ENCODE peak calls at places on chromosomes 11 and 22, in nine cellular contexts. One of them, this sample, is unnamed.

GRCh38 chr11:66432597-66432996 is 6.1 kb downstream of the MRPL11 start:
- DNase-seq in bronchial epithelial cell: no peak
- DNase-seq in AG08396: no peak
- DNase-seq in RWPE1: no peak
- DNase-seq in anterior cingulate cortex: no peak
- DNase-seq in breast epithelium: no peak
- DNase-seq in kidney: no peak
- DNase-seq in GM20000: no peak
- DNase-seq in HT1080: no peak
- DNase-seq in this sample: no peak

GRCh38 chr11:65479184-65480145 is 19.4 kb upstream of the MALAT1 start:
- DNase-seq in bronchial epithelial cell: no peak
- DNase-seq in AG08396: peak; percentile 62
- DNase-seq in RWPE1: no peak
- DNase-seq in anterior cingulate cortex: no peak
- DNase-seq in breast epithelium: no peak
- DNase-seq in kidney: peak; percentile 76
- DNase-seq in GM20000: no peak
- DNase-seq in HT1080: peak; percentile 65
- DNase-seq in this sample: peak; percentile 94

GRCh38 chr11:82767123-82767522 is 33.5 kb upstream of the FAM181B start:
- DNase-seq in bronchial epithelial cell: no peak
- DNase-seq in AG08396: no peak
- DNase-seq in RWPE1: no peak
- DNase-seq in anterior cingulate cortex: no peak
- DNase-seq in breast epithelium: no peak
- DNase-seq in kidney: no peak
- DNase-seq in GM20000: no peak
- DNase-seq in HT1080: no peak
- DNase-seq in this sample: no peak

GRCh38 chr11:79438631-79439429 is 2.0 kb downstream of the TENM4 start:
- DNase-seq in bronchial epithelial cell: no peak
- DNase-seq in AG08396: peak; percentile 53
- DNase-seq in RWPE1: peak; percentile 60
- DNase-seq in anterior cingulate cortex: no peak
- DNase-seq in breast epithelium: no peak
- DNase-seq in kidney: no peak
- DNase-seq in GM20000: peak; percentile 58
- DNase-seq in HT1080: peak; percentile 48
- DNase-seq in this sample: no peak

GRCh38 chr11:72989727-72990126 is 152.4 kb downstream of the FCHSD2 start:
- DNase-seq in bronchial epithelial cell: no peak
- DNase-seq in AG08396: peak; percentile 19
- DNase-seq in RWPE1: no peak
- DNase-seq in anterior cingulate cortex: no peak
- DNase-seq in breast epithelium: no peak
- DNase-seq in kidney: no peak
- DNase-seq in GM20000: no peak
- DNase-seq in HT1080: no peak
- DNase-seq in this sample: peak; percentile 30

GRCh38 chr11:561148-562003 is 606 bp downstream of the RASSF7 start:
- DNase-seq in bronchial epithelial cell: peak; percentile 57
- DNase-seq in AG08396: peak; percentile 56
- DNase-seq in RWPE1: peak; percentile 69
- DNase-seq in anterior cingulate cortex: no peak
- DNase-seq in breast epithelium: no peak
- DNase-seq in kidney: peak; percentile 95
- DNase-seq in GM20000: peak; percentile 42
- DNase-seq in HT1080: peak; percentile 41
- DNase-seq in this sample: peak; percentile 88

GRCh38 chr11:119356349-119357031 is 10.0 kb upstream of the MFRP start:
- DNase-seq in bronchial epithelial cell: no peak
- DNase-seq in AG08396: peak; percentile 92
- DNase-seq in RWPE1: no peak
- DNase-seq in anterior cingulate cortex: peak; percentile 61
- DNase-seq in breast epithelium: peak; percentile 75
- DNase-seq in kidney: peak; percentile 95
- DNase-seq in GM20000: peak; percentile 92
- DNase-seq in HT1080: no peak
- DNase-seq in this sample: no peak

GRCh38 chr11:102414559-102414958 is 38.0 kb downstream of the TMEM123 start:
- DNase-seq in bronchial epithelial cell: no peak
- DNase-seq in AG08396: no peak
- DNase-seq in RWPE1: no peak
- DNase-seq in anterior cingulate cortex: no peak
- DNase-seq in breast epithelium: no peak
- DNase-seq in kidney: no peak
- DNase-seq in GM20000: no peak
- DNase-seq in HT1080: no peak
- DNase-seq in this sample: no peak

GRCh38 chr11:83895516-83895915 is 609.3 kb upstream of the CCDC90B start:
- DNase-seq in bronchial epithelial cell: no peak
- DNase-seq in AG08396: no peak
- DNase-seq in RWPE1: no peak
- DNase-seq in anterior cingulate cortex: no peak
- DNase-seq in breast epithelium: no peak
- DNase-seq in kidney: no peak
- DNase-seq in GM20000: no peak
- DNase-seq in HT1080: no peak
- DNase-seq in this sample: peak; percentile 45

GRCh38 chr11:112453601-112454577 is 193.2 kb upstream of the PLET1 start:
- DNase-seq in bronchial epithelial cell: peak; percentile 45
- DNase-seq in AG08396: peak; percentile 50
- DNase-seq in RWPE1: peak; percentile 55
- DNase-seq in anterior cingulate cortex: no peak
- DNase-seq in breast epithelium: no peak
- DNase-seq in kidney: no peak
- DNase-seq in GM20000: peak; percentile 42
- DNase-seq in HT1080: peak; percentile 25
- DNase-seq in this sample: peak; percentile 50

GRCh38 chr11:102225689-102226562 is 91.4 kb upstream of the BIRC3 start:
- DNase-seq in bronchial epithelial cell: peak; percentile 89
- DNase-seq in AG08396: peak; percentile 67
- DNase-seq in RWPE1: no peak
- DNase-seq in anterior cingulate cortex: no peak
- DNase-seq in breast epithelium: no peak
- DNase-seq in kidney: no peak
- DNase-seq in GM20000: no peak
- DNase-seq in HT1080: peak; percentile 97
- DNase-seq in this sample: peak; percentile 94

GRCh38 chr11:131737357-131737756 is 366.9 kb downstream of the NTM start:
- DNase-seq in bronchial epithelial cell: no peak
- DNase-seq in AG08396: no peak
- DNase-seq in RWPE1: no peak
- DNase-seq in anterior cingulate cortex: no peak
- DNase-seq in breast epithelium: no peak
- DNase-seq in kidney: no peak
- DNase-seq in GM20000: no peak
- DNase-seq in HT1080: peak; percentile 23
- DNase-seq in this sample: no peak

GRCh38 chr11:102473543-102473942 is 21.0 kb upstream of the TMEM123 start:
- DNase-seq in bronchial epithelial cell: no peak
- DNase-seq in AG08396: no peak
- DNase-seq in RWPE1: no peak
- DNase-seq in anterior cingulate cortex: no peak
- DNase-seq in breast epithelium: no peak
- DNase-seq in kidney: no peak
- DNase-seq in GM20000: no peak
- DNase-seq in HT1080: no peak
- DNase-seq in this sample: no peak

GRCh38 chr11:3218483-3219280 is at the start of gene MRGPRG:
- DNase-seq in bronchial epithelial cell: no peak
- DNase-seq in AG08396: no peak
- DNase-seq in RWPE1: no peak
- DNase-seq in anterior cingulate cortex: no peak
- DNase-seq in breast epithelium: no peak
- DNase-seq in kidney: peak; percentile 58
- DNase-seq in GM20000: no peak
- DNase-seq in HT1080: no peak
- DNase-seq in this sample: no peak

GRCh38 chr11:128198206-128198605 is 389.2 kb downstream of the ETS1 start:
- DNase-seq in bronchial epithelial cell: no peak
- DNase-seq in AG08396: no peak
- DNase-seq in RWPE1: no peak
- DNase-seq in anterior cingulate cortex: no peak
- DNase-seq in breast epithelium: no peak
- DNase-seq in kidney: no peak
- DNase-seq in GM20000: no peak
- DNase-seq in HT1080: no peak
- DNase-seq in this sample: no peak

GRCh38 chr22:20628081-20628939 is 120.9 kb downstream of the MED15 start:
- DNase-seq in bronchial epithelial cell: no peak
- DNase-seq in AG08396: no peak
- DNase-seq in RWPE1: no peak
- DNase-seq in anterior cingulate cortex: no peak
- DNase-seq in breast epithelium: no peak
- DNase-seq in kidney: peak; percentile 12
- DNase-seq in GM20000: no peak
- DNase-seq in HT1080: no peak
- DNase-seq in this sample: no peak

GRCh38 chr11:34364102-34364501 is 6.3 kb upstream of the ABTB2 start:
- DNase-seq in bronchial epithelial cell: no peak
- DNase-seq in AG08396: no peak
- DNase-seq in RWPE1: no peak
- DNase-seq in anterior cingulate cortex: no peak
- DNase-seq in breast epithelium: no peak
- DNase-seq in kidney: no peak
- DNase-seq in GM20000: no peak
- DNase-seq in HT1080: peak; percentile 47
- DNase-seq in this sample: peak; percentile 98

GRCh38 chr11:1121343-1122331 is 36.1 kb upstream of the MUC5AC start:
- DNase-seq in bronchial epithelial cell: no peak
- DNase-seq in AG08396: no peak
- DNase-seq in RWPE1: no peak
- DNase-seq in anterior cingulate cortex: no peak
- DNase-seq in breast epithelium: no peak
- DNase-seq in kidney: peak; percentile 69
- DNase-seq in GM20000: peak; percentile 30
- DNase-seq in HT1080: no peak
- DNase-seq in this sample: no peak

GRCh38 chr22:20552913-20553401 is 45.5 kb downstream of the MED15 start:
- DNase-seq in bronchial epithelial cell: no peak
- DNase-seq in AG08396: peak; percentile 77
- DNase-seq in RWPE1: no peak
- DNase-seq in anterior cingulate cortex: no peak
- DNase-seq in breast epithelium: no peak
- DNase-seq in kidney: no peak
- DNase-seq in GM20000: no peak
- DNase-seq in HT1080: no peak
- DNase-seq in this sample: peak; percentile 82

GRCh38 chr11:78048561-78048960 is 15.1 kb upstream of the THRSP start:
- DNase-seq in bronchial epithelial cell: no peak
- DNase-seq in AG08396: no peak
- DNase-seq in RWPE1: no peak
- DNase-seq in anterior cingulate cortex: no peak
- DNase-seq in breast epithelium: no peak
- DNase-seq in kidney: no peak
- DNase-seq in GM20000: no peak
- DNase-seq in HT1080: no peak
- DNase-seq in this sample: no peak

GRCh38 chr22:46054091-46054877 is 77.3 kb upstream of the WNT7B start:
- DNase-seq in bronchial epithelial cell: no peak
- DNase-seq in AG08396: peak; percentile 88
- DNase-seq in RWPE1: peak; percentile 81
- DNase-seq in anterior cingulate cortex: peak; percentile 75
- DNase-seq in breast epithelium: peak; percentile 66
- DNase-seq in kidney: peak; percentile 92
- DNase-seq in GM20000: peak; percentile 66
- DNase-seq in HT1080: peak; percentile 71
- DNase-seq in this sample: no peak

GRCh38 chr11:9528141-9528511 is 45.3 kb upstream of the WEE1 start:
- DNase-seq in bronchial epithelial cell: no peak
- DNase-seq in AG08396: no peak
- DNase-seq in RWPE1: no peak
- DNase-seq in anterior cingulate cortex: no peak
- DNase-seq in breast epithelium: no peak
- DNase-seq in kidney: no peak
- DNase-seq in GM20000: no peak
- DNase-seq in HT1080: no peak
- DNase-seq in this sample: no peak

GRCh38 chr11:124863137-124863825 is 2.0 kb upstream of the ROBO3 start:
- DNase-seq in bronchial epithelial cell: no peak
- DNase-seq in AG08396: peak; percentile 77
- DNase-seq in RWPE1: no peak
- DNase-seq in anterior cingulate cortex: peak; percentile 19
- DNase-seq in breast epithelium: no peak
- DNase-seq in kidney: peak; percentile 82
- DNase-seq in GM20000: no peak
- DNase-seq in HT1080: peak; percentile 25
- DNase-seq in this sample: peak; percentile 20

GRCh38 chr11:13316528-13316961 is 39.0 kb downstream of the BMAL1 start:
- DNase-seq in bronchial epithelial cell: peak; percentile 49
- DNase-seq in AG08396: peak; percentile 63
- DNase-seq in RWPE1: peak; percentile 36
- DNase-seq in anterior cingulate cortex: no peak
- DNase-seq in breast epithelium: no peak
- DNase-seq in kidney: no peak
- DNase-seq in GM20000: no peak
- DNase-seq in HT1080: peak; percentile 73
- DNase-seq in this sample: peak; percentile 81

GRCh38 chr11:81007046-81007445 is 1566.2 kb upstream of the TENM4 start:
- DNase-seq in bronchial epithelial cell: peak; percentile 56
- DNase-seq in AG08396: peak; percentile 1
- DNase-seq in RWPE1: peak; percentile 13
- DNase-seq in anterior cingulate cortex: no peak
- DNase-seq in breast epithelium: no peak
- DNase-seq in kidney: no peak
- DNase-seq in GM20000: peak; percentile 9
- DNase-seq in HT1080: peak; percentile 3
- DNase-seq in this sample: peak; percentile 55

GRCh38 chr11:128311742-128312719 is 275.3 kb downstream of the ETS1 start:
- DNase-seq in bronchial epithelial cell: no peak
- DNase-seq in AG08396: no peak
- DNase-seq in RWPE1: no peak
- DNase-seq in anterior cingulate cortex: no peak
- DNase-seq in breast epithelium: no peak
- DNase-seq in kidney: no peak
- DNase-seq in GM20000: peak; percentile 49
- DNase-seq in HT1080: no peak
- DNase-seq in this sample: no peak

GRCh38 chr11:795638-796564 is 2.2 kb downstream of the SLC25A22 start:
- DNase-seq in bronchial epithelial cell: peak; percentile 68
- DNase-seq in AG08396: peak; percentile 94
- DNase-seq in RWPE1: peak; percentile 83
- DNase-seq in anterior cingulate cortex: peak; percentile 60
- DNase-seq in breast epithelium: peak; percentile 61
- DNase-seq in kidney: peak; percentile 93
- DNase-seq in GM20000: peak; percentile 96
- DNase-seq in HT1080: peak; percentile 95
- DNase-seq in this sample: peak; percentile 46

GRCh38 chr22:43479311-43479710 is 67.5 kb downstream of the MPPED1 start:
- DNase-seq in bronchial epithelial cell: no peak
- DNase-seq in AG08396: no peak
- DNase-seq in RWPE1: no peak
- DNase-seq in anterior cingulate cortex: no peak
- DNase-seq in breast epithelium: no peak
- DNase-seq in kidney: peak; percentile 48
- DNase-seq in GM20000: no peak
- DNase-seq in HT1080: no peak
- DNase-seq in this sample: no peak

GRCh38 chr11:45662096-45662664 is 3.2 kb downstream of the CHST1 start:
- DNase-seq in bronchial epithelial cell: no peak
- DNase-seq in AG08396: no peak
- DNase-seq in RWPE1: no peak
- DNase-seq in anterior cingulate cortex: no peak
- DNase-seq in breast epithelium: no peak
- DNase-seq in kidney: peak; percentile 39
- DNase-seq in GM20000: no peak
- DNase-seq in HT1080: no peak
- DNase-seq in this sample: no peak

GRCh38 chr11:70942593-70942992 is 309.8 kb downstream of the SHANK2 start:
- DNase-seq in bronchial epithelial cell: no peak
- DNase-seq in AG08396: no peak
- DNase-seq in RWPE1: no peak
- DNase-seq in anterior cingulate cortex: no peak
- DNase-seq in breast epithelium: no peak
- DNase-seq in kidney: no peak
- DNase-seq in GM20000: no peak
- DNase-seq in HT1080: no peak
- DNase-seq in this sample: no peak

GRCh38 chr11:16356751-16357365 is 512 bp upstream of the SOX6 start:
- DNase-seq in bronchial epithelial cell: no peak
- DNase-seq in AG08396: peak; percentile 18
- DNase-seq in RWPE1: no peak
- DNase-seq in anterior cingulate cortex: no peak
- DNase-seq in breast epithelium: no peak
- DNase-seq in kidney: no peak
- DNase-seq in GM20000: no peak
- DNase-seq in HT1080: no peak
- DNase-seq in this sample: no peak